ENCODE peak calls at places on chromosomes 6 and 20, in ten cellular contexts. Y is cardiac fibroblast; K is GM23248; D is HepG2; I is lower leg skin; F is aorta; O is CD8-positive, alpha-beta memory T cell; C is psoas muscle; Z is SK-N-SH; G is hepatocyte. N is an unnamed sample.

GRCh38 chr6:28543671-28544131 is 18.0 kb downstream of the GPX5 start:
- DNase-seq in Y (peak), K (peak), D (no peak), I (no peak), F (no peak), O (no peak), C (no peak), Z (peak), G (peak), N (peak)

GRCh38 chr6:141988954-141989705 is 143.6 kb upstream of the GJE1 start:
- DNase-seq in Y (peak), K (peak), D (peak), I (no peak), F (no peak), O (no peak), C (no peak), Z (peak), G (peak), N (peak)

GRCh38 chr6:84304881-84305280 is 77.4 kb upstream of the CEP162 start:
- DNase-seq in Y (no peak), K (no peak), D (no peak), I (no peak), F (no peak), O (no peak), C (no peak), Z (peak), G (no peak), N (no peak)

GRCh38 chr6:15608406-15608805 is 54.4 kb downstream of the DTNBP1 start:
- DNase-seq in Y (peak), K (peak), D (no peak), I (no peak), F (no peak), O (no peak), C (no peak), Z (no peak), G (peak), N (peak)

GRCh38 chr20:47765715-47766594 is 19.3 kb downstream of the SULF2 start:
- DNase-seq in Y (peak), K (peak), D (no peak), I (no peak), F (no peak), O (no peak), C (no peak), Z (no peak), G (no peak), N (no peak)

GRCh38 chr6:107173779-107174178 is 58.5 kb upstream of the BEND3 start:
- DNase-seq in Y (no peak), K (peak), D (no peak), I (no peak), F (no peak), O (no peak), C (no peak), Z (no peak), G (no peak), N (no peak)

GRCh38 chr6:130838971-130839370 is 11.8 kb downstream of the SMLR1 start:
- DNase-seq in Y (no peak), K (no peak), D (no peak), I (no peak), F (no peak), O (no peak), C (no peak), Z (no peak), G (no peak), N (no peak)

GRCh38 chr6:164068533-164068932 is 654.0 kb downstream of the QKI start:
- DNase-seq in Y (no peak), K (no peak), D (no peak), I (no peak), F (no peak), O (no peak), C (no peak), Z (no peak), G (no peak), N (no peak)

GRCh38 chr6:142683688-142684087 is 261.3 kb downstream of the HIVEP2 start:
- DNase-seq in Y (no peak), K (no peak), D (no peak), I (no peak), F (no peak), O (no peak), C (no peak), Z (no peak), G (no peak), N (no peak)

GRCh38 chr6:160962835-160963623 is 28.5 kb upstream of the MAP3K4 start:
- DNase-seq in Y (no peak), K (no peak), D (no peak), I (peak), F (no peak), O (no peak), C (no peak), Z (no peak), G (no peak), N (no peak)

GRCh38 chr6:113073611-113074191 is 726.6 kb downstream of the RFPL4B start:
- DNase-seq in Y (peak), K (peak), D (no peak), I (no peak), F (no peak), O (no peak), C (no peak), Z (no peak), G (no peak), N (no peak)

GRCh38 chr20:38590682-38591483 is 9.9 kb downstream of the ADIG start:
- DNase-seq in Y (no peak), K (peak), D (no peak), I (no peak), F (no peak), O (no peak), C (no peak), Z (no peak), G (no peak), N (no peak)

GRCh38 chr6:56062856-56063255 is 184.5 kb downstream of the COL21A1 start:
- DNase-seq in Y (no peak), K (no peak), D (no peak), I (no peak), F (no peak), O (no peak), C (no peak), Z (no peak), G (no peak), N (no peak)

GRCh38 chr20:49591217-49591865 is 23.4 kb upstream of the PTGIS start:
- DNase-seq in Y (peak), K (peak), D (no peak), I (no peak), F (no peak), O (no peak), C (no peak), Z (no peak), G (peak), N (peak)

GRCh38 chr20:25461281-25461650 is 53.8 kb downstream of the GINS1 start:
- DNase-seq in Y (no peak), K (no peak), D (no peak), I (no peak), F (no peak), O (no peak), C (no peak), Z (no peak), G (no peak), N (no peak)

GRCh38 chr20:63534427-63534830 is 2.7 kb downstream of the PTK6 start:
- DNase-seq in Y (no peak), K (no peak), D (no peak), I (no peak), F (peak), O (no peak), C (no peak), Z (peak), G (no peak), N (no peak)

GRCh38 chr6:149493697-149494334 is 9.0 kb upstream of the ZC3H12D start:
- DNase-seq in Y (no peak), K (no peak), D (peak), I (no peak), F (no peak), O (no peak), C (no peak), Z (no peak), G (no peak), N (no peak)

GRCh38 chr6:116094041-116094440 is 6.6 kb upstream of the NT5DC1 start:
- DNase-seq in Y (no peak), K (no peak), D (no peak), I (no peak), F (no peak), O (no peak), C (no peak), Z (no peak), G (no peak), N (no peak)

GRCh38 chr20:38196592-38196991 is 31.5 kb upstream of the TGM2 start:
- DNase-seq in Y (peak), K (peak), D (no peak), I (peak), F (peak), O (no peak), C (peak), Z (no peak), G (peak), N (peak)

GRCh38 chr6:148559848-148560433 is 186.9 kb upstream of the UST start:
- DNase-seq in Y (peak), K (peak), D (peak), I (no peak), F (peak), O (peak), C (peak), Z (peak), G (peak), N (peak)

GRCh38 chr6:167094436-167094819 is 28.5 kb upstream of the CCR6 start:
- DNase-seq in Y (peak), K (no peak), D (no peak), I (no peak), F (no peak), O (no peak), C (no peak), Z (no peak), G (no peak), N (peak)

GRCh38 chr6:73943930-73944652 is 248.1 kb downstream of the CD109 start:
- DNase-seq in Y (no peak), K (peak), D (no peak), I (no peak), F (no peak), O (no peak), C (no peak), Z (no peak), G (no peak), N (no peak)

GRCh38 chr20:31936430-31936829 is 15.4 kb downstream of the PDRG1 start:
- DNase-seq in Y (no peak), K (no peak), D (no peak), I (no peak), F (no peak), O (no peak), C (no peak), Z (no peak), G (no peak), N (no peak)

GRCh38 chr6:22147983-22148797 is 148.6 kb downstream of the PRL start:
- DNase-seq in Y (peak), K (peak), D (peak), I (no peak), F (no peak), O (no peak), C (no peak), Z (peak), G (peak), N (peak)

GRCh38 chr6:129590408-129591022 is 119.5 kb downstream of the ARHGAP18 start:
- DNase-seq in Y (peak), K (peak), D (no peak), I (no peak), F (no peak), O (no peak), C (no peak), Z (no peak), G (no peak), N (no peak)

GRCh38 chr6:107547061-107547840 is 57.3 kb downstream of the SOBP start:
- DNase-seq in Y (no peak), K (no peak), D (no peak), I (no peak), F (no peak), O (no peak), C (no peak), Z (no peak), G (no peak), N (no peak)

GRCh38 chr20:11982289-11982957 is 64.7 kb downstream of the BTBD3 start:
- DNase-seq in Y (no peak), K (no peak), D (peak), I (no peak), F (no peak), O (no peak), C (no peak), Z (no peak), G (peak), N (no peak)

GRCh38 chr6:131747821-131748353 is 37.1 kb upstream of the CTAGE9 start:
- DNase-seq in Y (peak), K (no peak), D (no peak), I (no peak), F (no peak), O (no peak), C (no peak), Z (no peak), G (no peak), N (peak)

GRCh38 chr20:34636648-34637047 is 40.2 kb downstream of the PIGU start:
- DNase-seq in Y (peak), K (peak), D (no peak), I (no peak), F (no peak), O (no peak), C (no peak), Z (no peak), G (no peak), N (no peak)

GRCh38 chr20:9514461-9515210 is at the start of gene LAMP5:
- DNase-seq in Y (peak), K (peak), D (no peak), I (no peak), F (no peak), O (no peak), C (no peak), Z (peak), G (peak), N (peak)

GRCh38 chr6:137233561-137234504 is 14.6 kb upstream of the IFNGR1 start:
- DNase-seq in Y (peak), K (peak), D (peak), I (no peak), F (no peak), O (no peak), C (peak), Z (no peak), G (peak), N (peak)

GRCh38 chr20:20253744-20254330 is 114.1 kb upstream of the INSM1 start:
- DNase-seq in Y (no peak), K (no peak), D (no peak), I (no peak), F (no peak), O (no peak), C (no peak), Z (no peak), G (no peak), N (no peak)

GRCh38 chr6:126030045-126030444 is 43.7 kb downstream of the TRMT11 start:
- DNase-seq in Y (peak), K (no peak), D (no peak), I (no peak), F (no peak), O (no peak), C (no peak), Z (peak), G (no peak), N (no peak)

GRCh38 chr6:52317841-52318581 is 33.5 kb upstream of the MCM3 start:
- DNase-seq in Y (peak), K (peak), D (peak), I (no peak), F (no peak), O (no peak), C (no peak), Z (no peak), G (peak), N (no peak)

GRCh38 chr20:62739581-62740285 is 31.1 kb downstream of the NTSR1 start:
- DNase-seq in Y (no peak), K (peak), D (no peak), I (no peak), F (peak), O (peak), C (no peak), Z (no peak), G (no peak), N (no peak)

GRCh38 chr20:38134427-38135281 is 30.4 kb downstream of the TGM2 start:
- DNase-seq in Y (peak), K (peak), D (peak), I (no peak), F (peak), O (no peak), C (no peak), Z (peak), G (no peak), N (peak)

GRCh38 chr20:931401-931800 is 15.3 kb upstream of the ANGPT4 start:
- DNase-seq in Y (no peak), K (no peak), D (no peak), I (no peak), F (no peak), O (no peak), C (no peak), Z (no peak), G (no peak), N (peak)

GRCh38 chr20:26208296-26209091 is 511.8 kb upstream of the ZNF337 start:
- DNase-seq in Y (no peak), K (peak), D (no peak), I (no peak), F (peak), O (no peak), C (peak), Z (peak), G (peak), N (peak)

GRCh38 chr20:59165794-59166709 is 2.4 kb downstream of the ZNF831 start:
- DNase-seq in Y (no peak), K (no peak), D (no peak), I (no peak), F (no peak), O (no peak), C (no peak), Z (no peak), G (no peak), N (no peak)
- H3K4me3 ChIP-seq in Y (no peak), K (no peak), D (no peak), I (no peak), F (no peak), O (peak), C (no peak), Z (no peak), G (no peak), N (no peak)

GRCh38 chr6:31035862-31036497 is 25.7 kb downstream of the MUC22 start:
- DNase-seq in Y (no peak), K (peak), D (no peak), I (no peak), F (no peak), O (no peak), C (no peak), Z (no peak), G (no peak), N (peak)

GRCh38 chr6:31037169-31037568 is 26.9 kb downstream of the MUC22 start:
- DNase-seq in Y (no peak), K (peak), D (no peak), I (peak), F (no peak), O (no peak), C (no peak), Z (no peak), G (no peak), N (no peak)

GRCh38 chr6:31038559-31038958 is 28.3 kb downstream of the MUC22 start:
- DNase-seq in Y (no peak), K (no peak), D (no peak), I (no peak), F (no peak), O (no peak), C (no peak), Z (no peak), G (no peak), N (no peak)

GRCh38 chr6:31041372-31041974 is 31.2 kb downstream of the MUC22 start:
- DNase-seq in Y (no peak), K (no peak), D (peak), I (no peak), F (no peak), O (no peak), C (no peak), Z (no peak), G (peak), N (no peak)

GRCh38 chr6:31037692-31038091 is 27.4 kb downstream of the MUC22 start:
- DNase-seq in Y (peak), K (peak), D (no peak), I (no peak), F (no peak), O (no peak), C (no peak), Z (no peak), G (no peak), N (no peak)
- H3K4me3 ChIP-seq in Y (no peak), K (no peak), D (no peak), I (no peak), F (no peak), O (no peak), C (no peak), Z (no peak), G (no peak), N (no peak)

DNA sequence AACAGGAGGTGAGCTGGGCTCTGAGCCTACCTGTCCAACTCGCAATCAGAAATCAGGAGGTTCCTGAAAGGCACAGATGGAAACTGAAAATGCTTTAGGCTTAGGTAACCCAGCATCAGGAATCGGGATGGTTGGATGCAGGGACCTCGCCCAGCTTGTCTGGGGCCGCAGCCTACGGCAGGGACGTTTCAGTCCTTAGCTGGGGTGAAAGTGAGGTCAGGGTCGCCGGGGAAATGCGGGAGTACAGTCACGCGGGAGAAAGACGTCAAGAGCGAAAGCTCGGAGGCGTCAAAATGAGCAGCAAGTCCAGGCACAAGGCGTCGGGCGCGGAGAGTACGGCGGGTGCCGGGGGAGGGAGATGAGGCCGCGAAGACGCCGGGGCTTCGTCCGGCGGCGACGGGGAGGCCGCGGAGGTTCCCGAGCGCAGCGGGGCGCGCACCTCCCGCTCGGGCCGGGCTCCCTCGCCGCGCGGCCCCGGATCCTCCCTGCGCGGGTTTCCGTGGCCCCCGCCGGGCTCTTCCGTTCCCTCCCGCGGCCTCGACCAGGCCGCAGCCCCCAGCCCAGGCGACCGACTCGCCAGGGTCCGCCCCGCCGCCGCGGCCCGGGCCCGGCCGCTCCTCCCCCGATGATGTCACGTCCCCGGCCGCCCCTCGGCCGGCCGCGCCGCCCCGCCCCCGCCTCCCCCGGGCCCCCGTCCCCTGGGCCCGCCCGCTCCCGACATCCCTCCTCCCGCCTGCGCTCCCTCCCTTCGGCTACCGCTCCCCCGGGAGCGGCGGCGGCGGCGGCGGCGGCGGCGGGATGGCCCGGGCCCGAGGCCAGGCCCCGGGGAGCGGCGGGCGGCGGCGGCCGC is at the start of gene EBF4:
- DNase-seq in Y (peak), K (peak), D (no peak), I (no peak), F (peak), O (peak), C (peak), Z (peak), G (peak), N (peak)
- H3K4me3 ChIP-seq in Y (peak), K (peak), D (peak), I (no peak), F (peak), O (no peak), C (peak), Z (peak), G (peak), N (peak)

DNA sequence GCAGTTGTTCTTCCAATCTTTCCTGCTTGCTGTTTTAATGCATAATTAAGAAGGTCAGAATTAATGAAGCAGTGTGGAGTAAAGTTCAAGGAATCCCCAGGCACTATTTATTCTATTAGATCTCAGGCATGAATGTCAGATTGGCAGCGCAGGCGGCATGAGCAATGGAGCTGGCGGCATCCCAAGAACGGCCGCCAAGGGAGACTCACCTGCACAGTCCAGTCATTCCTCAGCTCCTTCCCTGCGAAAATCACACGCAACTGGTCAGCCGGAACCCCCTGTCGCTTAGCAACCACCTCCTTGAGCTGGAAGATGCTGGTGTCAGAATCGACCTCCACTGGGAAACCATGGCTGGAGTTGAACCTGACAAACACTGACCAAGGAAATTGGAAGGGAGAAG is 284.5 kb downstream of the PRKN start:
- DNase-seq in Y (no peak), K (no peak), D (no peak), I (no peak), F (no peak), O (no peak), C (no peak), Z (no peak), G (no peak), N (no peak)
- H3K4me3 ChIP-seq in Y (no peak), K (no peak), D (no peak), I (no peak), F (no peak), O (no peak), C (no peak), Z (no peak), G (no peak), N (no peak)

GRCh38 chr6:6725120-6725833 is 136.8 kb downstream of the LY86 start:
- DNase-seq in Y (no peak), K (no peak), D (no peak), I (no peak), F (no peak), O (no peak), C (no peak), Z (no peak), G (no peak), N (no peak)
- H3K4me3 ChIP-seq in Y (peak), K (peak), D (peak), I (no peak), F (no peak), O (no peak), C (peak), Z (no peak), G (no peak), N (no peak)

GRCh38 chr6:30612687-30613248 is 4.3 kb downstream of the PPP1R10 start:
- DNase-seq in Y (peak), K (peak), D (no peak), I (no peak), F (no peak), O (no peak), C (no peak), Z (no peak), G (no peak), N (no peak)
- H3K4me3 ChIP-seq in Y (no peak), K (no peak), D (no peak), I (no peak), F (no peak), O (no peak), C (peak), Z (no peak), G (no peak), N (no peak)

N was measured in cardiac muscle cell.